ENCODE peak calls at places on chromosomes 12 and 14, in seven cellular contexts. H is NT2/D1, C is cardiac muscle cell, S is upper lobe of right lung, K is A549, N is MG63, L is aorta. U is an unnamed sample.

GRCh38 chr12:4807813-4808212 is 87.6 kb downstream of the GALNT8 start:
- DNase-seq in C (no peak), L (no peak), H (no peak), S (no peak), N (no peak), K (no peak), U (no peak)

GRCh38 chr12:121334513-121335343 is 17.5 kb downstream of the ANAPC5 start:
- DNase-seq in N (no peak), S (no peak), K (peak; percentile 85), H (peak; percentile 44), C (peak; percentile 84), L (no peak), U (no peak)

GRCh38 chr12:113310489-113310888 is 24.4 kb downstream of the SLC8B1 start:
- DNase-seq in C (no peak), N (no peak), K (peak; percentile 71), H (peak; percentile 32), L (no peak), S (no peak), U (no peak)

GRCh38 chr12:9647825-9648700 is 21.4 kb upstream of the CLEC2D start:
- DNase-seq in N (peak; percentile 91), H (peak; percentile 91), K (peak; percentile 74), L (peak; percentile 91), C (peak; percentile 90), S (peak; percentile 92), U (peak; percentile 87)

GRCh38 chr12:132003846-132004245 is 54.1 kb downstream of the EP400 start:
- DNase-seq in N (no peak), S (no peak), C (peak; percentile 61), K (no peak), H (no peak), L (no peak), U (no peak)

GRCh38 chr12:131829795-131830334 is 1.7 kb downstream of the MMP17 start:
- DNase-seq in H (no peak), C (no peak), K (no peak), L (peak; percentile 48), N (no peak), S (no peak), U (no peak)

GRCh38 chr12:116390656-116391335 is 113.3 kb upstream of the MED13L start:
- DNase-seq in L (peak; percentile 13), C (no peak), S (no peak), H (no peak), K (no peak), N (no peak), U (no peak)

GRCh38 chr12:40947812-40948211 is 240.3 kb upstream of the PDZRN4 start:
- DNase-seq in N (no peak), K (peak; percentile 15), L (no peak), C (no peak), S (no peak), H (no peak), U (no peak)

GRCh38 chr14:61569308-61569707 is 126.0 kb upstream of the HIF1A start:
- DNase-seq in S (no peak), L (no peak), C (no peak), H (no peak), K (no peak), N (no peak), U (no peak)

GRCh38 chr12:71685312-71685906 is 473 bp upstream of the TMEM19 start:
- DNase-seq in H (no peak), N (peak; percentile 21), K (peak; percentile 22), L (no peak), C (no peak), S (no peak), U (no peak)

GRCh38 chr14:74126315-74126714 is 41.6 kb downstream of the LIN52 start:
- DNase-seq in S (no peak), N (no peak), H (no peak), K (no peak), C (no peak), L (no peak), U (no peak)

GRCh38 chr14:94041551-94042346 is 15.6 kb downstream of the OTUB2 start:
- DNase-seq in N (peak; percentile 26), C (peak; percentile 82), K (no peak), L (peak; percentile 57), H (no peak), S (peak; percentile 77), U (peak; percentile 72)

GRCh38 chr12:129245769-129246168 is 392.5 kb downstream of the GLT1D1 start:
- DNase-seq in K (no peak), S (no peak), N (no peak), L (no peak), C (no peak), H (no peak), U (no peak)

GRCh38 chr12:68113644-68114043 is 45.9 kb downstream of the IFNG start:
- DNase-seq in S (no peak), L (no peak), K (peak; percentile 17), N (no peak), H (peak; percentile 6), C (no peak), U (no peak)

GRCh38 chr14:30573203-30573814 is 14.4 kb downstream of the G2E3 start:
- DNase-seq in H (no peak), L (no peak), K (peak; percentile 37), C (peak; percentile 73), S (no peak), N (no peak), U (no peak)

GRCh38 chr12:112180422-112180821 is 55.1 kb downstream of the TRAFD1 start:
- DNase-seq in H (no peak), C (no peak), S (no peak), K (no peak), L (no peak), N (no peak), U (no peak)

GRCh38 chr12:22530-23201 is 43.9 kb upstream of the IQSEC3 start:
- DNase-seq in N (no peak), C (no peak), H (no peak), S (peak; percentile 60), L (no peak), K (no peak), U (no peak)

GRCh38 chr12:78194448-78194847 is 363.8 kb downstream of the NAV3 start:
- DNase-seq in K (no peak), N (no peak), S (no peak), H (no peak), C (peak; percentile 93), L (no peak), U (no peak)

GRCh38 chr12:87853448-87854003 is 175.7 kb downstream of the C12orf50 start:
- DNase-seq in H (no peak), C (no peak), L (no peak), S (no peak), N (no peak), K (no peak), U (no peak)

GRCh38 chr14:72745991-72746980 is 147.6 kb downstream of the DPF3 start:
- DNase-seq in K (no peak), H (no peak), N (peak; percentile 78), C (peak; percentile 47), S (no peak), L (no peak), U (no peak)

GRCh38 chr12:127810026-127810425 is 456.9 kb upstream of the TMEM132C start:
- DNase-seq in H (no peak), K (no peak), N (peak; percentile 72), C (peak; percentile 77), S (no peak), L (no peak), U (no peak)

GRCh38 chr14:50997712-50998111 is 53.4 kb upstream of the PYGL start:
- DNase-seq in K (no peak), H (no peak), N (no peak), L (no peak), C (no peak), S (no peak), U (peak; percentile 43)

GRCh38 chr12:110872100-110872499 is 25.3 kb downstream of the CCDC63 start:
- DNase-seq in K (no peak), N (no peak), C (no peak), S (no peak), L (no peak), H (no peak), U (no peak)

GRCh38 chr14:89697281-89698060 is 257.1 kb downstream of the EFCAB11 start:
- DNase-seq in L (no peak), K (peak; percentile 8), N (no peak), H (no peak), S (no peak), C (no peak), U (no peak)

GRCh38 chr14:43981135-43981787 is 525.8 kb downstream of the FSCB start:
- DNase-seq in C (no peak), N (no peak), H (no peak), K (no peak), L (no peak), S (no peak), U (no peak)

DNA sequence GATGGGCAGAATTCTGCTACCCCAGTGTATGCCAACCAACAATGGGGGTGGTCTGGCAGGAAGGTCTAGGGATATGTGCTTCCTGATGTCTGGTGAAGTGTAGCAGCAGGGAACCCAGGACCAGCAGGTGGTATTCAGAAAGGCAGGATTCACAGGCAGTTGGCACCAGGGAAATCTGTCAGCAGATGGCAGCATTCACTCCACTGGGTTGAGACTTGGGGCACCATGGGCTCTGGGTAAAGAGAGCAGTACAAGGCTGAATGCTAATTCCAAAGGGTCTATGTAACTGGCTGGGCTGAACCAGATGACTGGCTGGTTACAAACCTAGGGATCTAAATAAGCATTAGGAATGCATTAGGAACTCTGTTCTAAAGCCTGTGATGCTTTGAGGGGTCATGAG is 466.9 kb upstream of the STXBP6 start:
- DNase-seq in K (no peak), L (no peak), C (no peak), N (no peak), H (no peak), S (no peak), U (no peak)
- H3K9me3 ChIP-seq in K (no peaks in the 10 kb centered on the region), L (peaks cover 1% of the 10 kb centered on the region), C (no peaks in the 10 kb centered on the region), N (no peaks in the 10 kb centered on the region), H (no peaks in the 10 kb centered on the region), S (no peaks in the 10 kb centered on the region), U (no peaks in the 10 kb centered on the region)

GRCh38 chr12:48996794-48997718 is 2.1 kb downstream of the DDN start:
- DNase-seq in C (peak; percentile 73), N (no peak), L (peak; percentile 85), K (peak; percentile 83), H (peak; percentile 58), S (peak; percentile 89), U (peak; percentile 86)
- H3K4me3 ChIP-seq in C (peak overlapping the region; percentile 27), N (no peak overlapping the region), L (no peak overlapping the region), K (peak overlapping the region; percentile 37), H (peak overlapping the region; percentile 71), S (peak overlapping the region; percentile 37), U (peak overlapping the region; percentile 57)

DNA sequence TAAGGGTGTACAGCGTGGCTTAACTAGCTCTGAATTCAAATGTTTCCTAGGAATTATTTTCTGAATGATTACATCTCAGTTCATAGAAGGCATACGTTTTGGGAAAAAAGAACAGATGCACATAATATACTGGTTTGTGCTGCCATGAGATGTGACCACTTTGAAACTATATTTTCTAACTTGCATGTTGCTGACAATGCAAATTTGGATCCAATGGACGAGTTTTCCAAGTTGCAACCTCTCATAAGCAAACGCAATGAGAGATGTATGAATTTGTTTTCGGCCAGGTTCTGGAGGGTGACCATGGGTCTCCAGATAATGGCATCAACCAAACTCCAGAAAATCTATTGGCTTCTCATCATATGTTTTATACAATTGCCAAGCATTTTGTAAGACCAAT is 1445.4 kb downstream of the AACS start:
- DNase-seq in H (no peak), L (no peak), C (no peak), N (no peak), K (no peak), S (no peak), U (no peak)
- H3K9me3 ChIP-seq in H (no peaks in the 10 kb centered on the region), L (no peaks in the 10 kb centered on the region), C (no peaks in the 10 kb centered on the region), N (no peaks in the 10 kb centered on the region), K (peaks cover 4% of the 10 kb centered on the region), S (no peaks in the 10 kb centered on the region), U (no peaks in the 10 kb centered on the region)

DNA sequence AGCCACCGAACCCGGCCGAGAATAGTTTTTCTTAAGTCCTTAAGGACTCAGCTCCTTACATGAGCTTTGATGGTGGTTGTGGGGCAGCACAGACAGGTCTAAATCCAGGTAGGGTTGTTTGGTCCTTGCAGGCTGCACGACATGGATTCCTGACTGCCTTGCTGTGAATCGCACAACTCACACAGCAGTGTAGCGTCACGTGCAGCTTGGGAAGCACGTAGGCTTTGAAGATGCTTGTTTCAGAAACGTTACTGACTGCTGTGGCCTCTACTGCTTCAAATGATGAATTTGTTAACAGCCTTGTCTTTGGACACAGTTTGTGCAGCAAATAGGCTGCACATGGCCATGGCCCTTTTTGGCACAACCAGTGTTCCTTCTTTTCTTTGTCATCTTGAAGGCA is 29.9 kb downstream of the ZBTB42 start:
- DNase-seq in H (no peak), K (no peak), N (no peak), C (no peak), L (no peak), S (peak; percentile 46), U (no peak)
- H3K4me3 ChIP-seq in H (no peak overlapping the region), K (no peak overlapping the region), N (no peak overlapping the region), C (no peak overlapping the region), L (no peak overlapping the region), S (no peak overlapping the region), U (no peak overlapping the region)

U was measured in lower lobe of right lung.